ENCODE peak calls at places on chromosome 20, in seven cellular contexts. X is neural progenitor cell, B is MM.1S, P is A549, G is HCT116, K is fibroblast of lung, N is mesenchymal stem cell. M is an unnamed sample. For H3K4me1, the result is how much of the 10 kb centered on the place peaks cover.

GRCh38 chr20:43666376-43667328 is at the start of gene MYBL2:
- DNase-seq in X (peak), N (peak), B (peak), G (peak), P (peak), K (peak), M (peak)

GRCh38 chr20:16846011-16846410 is 97.9 kb downstream of the OTOR start:
- DNase-seq in G (no peak), X (no peak), K (peak), B (no peak), P (no peak), N (no peak), M (no peak)

GRCh38 chr20:35648836-35649235 is 15.9 kb downstream of the CPNE1 start:
- DNase-seq in B (no peak), N (no peak), P (no peak), G (no peak), X (no peak), K (no peak), M (peak)

GRCh38 chr20:23225407-23226060 is 125.1 kb upstream of the NXT1 start:
- DNase-seq in N (peak), X (no peak), P (peak), B (no peak), G (no peak), K (peak), M (no peak)

GRCh38 chr20:1334761-1335160 is 5.8 kb upstream of the SDCBP2 start:
- DNase-seq in P (no peak), K (no peak), B (no peak), N (peak), X (no peak), G (peak), M (no peak)

GRCh38 chr20:11814276-11814675 is 103.4 kb upstream of the BTBD3 start:
- DNase-seq in P (no peak), G (no peak), B (no peak), K (peak), X (no peak), N (peak), M (peak)

GRCh38 chr20:62953839-62954703 is 1.6 kb downstream of the SLC17A9 start:
- DNase-seq in X (peak), B (peak), P (no peak), K (peak), G (no peak), N (peak), M (no peak)

GRCh38 chr20:10909803-10910202 is 236.0 kb upstream of the JAG1 start:
- DNase-seq in K (no peak), G (no peak), B (no peak), X (no peak), N (no peak), P (no peak), M (no peak)

GRCh38 chr20:2006452-2007381 is 12.9 kb upstream of the PDYN start:
- DNase-seq in K (peak), P (no peak), N (peak), G (peak), X (peak), B (peak), M (peak)

GRCh38 chr20:37315293-37316110 is 26.0 kb downstream of the MANBAL start:
- DNase-seq in X (no peak), N (peak), K (peak), G (no peak), P (no peak), B (no peak), M (no peak)

GRCh38 chr20:37285664-37286374 is 3.6 kb upstream of the MANBAL start:
- DNase-seq in P (no peak), B (no peak), K (no peak), N (no peak), G (no peak), X (no peak), M (no peak)

GRCh38 chr20:25022680-25023079 is 30.1 kb upstream of the APMAP start:
- DNase-seq in K (no peak), G (no peak), X (no peak), P (no peak), B (no peak), N (no peak), M (peak)

GRCh38 chr20:5316188-5317158 is at the start of gene PROKR2:
- DNase-seq in N (peak), K (no peak), P (no peak), X (peak), G (no peak), B (no peak), M (no peak)

GRCh38 chr20:33318096-33318429 is 35.0 kb downstream of the BPIFB1 start:
- DNase-seq in K (no peak), B (no peak), G (no peak), X (no peak), N (no peak), P (no peak), M (no peak)

GRCh38 chr20:61765871-61766654 is 299.6 kb downstream of the TAF4 start:
- DNase-seq in P (no peak), G (no peak), K (no peak), N (no peak), X (peak), B (no peak), M (no peak)

GRCh38 chr20:17852323-17852722 is 116.3 kb downstream of the SNX5 start:
- DNase-seq in K (no peak), N (no peak), B (no peak), G (no peak), P (no peak), X (no peak), M (no peak)

GRCh38 chr20:62308102-62308822 is 5.5 kb downstream of the ADRM1 start:
- DNase-seq in X (no peak), K (no peak), B (no peak), P (no peak), G (no peak), N (no peak), M (no peak)

GRCh38 chr20:62703853-62704228 is 4.8 kb upstream of the NTSR1 start:
- DNase-seq in B (no peak), X (no peak), K (no peak), P (no peak), G (no peak), N (no peak), M (no peak)

GRCh38 chr20:1844723-1845523 is 50.3 kb upstream of the SIRPA start:
- DNase-seq in B (peak), G (no peak), K (peak), P (no peak), N (peak), X (no peak), M (no peak)

GRCh38 chr20:29408034-29408695 is 1849.3 kb upstream of the DEFB115 start:
- DNase-seq in G (no peak), B (no peak), X (no peak), N (peak), P (no peak), K (no peak), M (no peak)

GRCh38 chr20:13021205-13021970 is 12.6 kb downstream of the SPTLC3 start:
- DNase-seq in G (no peak), N (no peak), X (no peak), B (no peak), P (no peak), K (no peak), M (no peak)
- H3K4me1 ChIP-seq in G (under half), N (under half), X (under half), B (under half), P (under half), K (under half), M (half or more)

DNA sequence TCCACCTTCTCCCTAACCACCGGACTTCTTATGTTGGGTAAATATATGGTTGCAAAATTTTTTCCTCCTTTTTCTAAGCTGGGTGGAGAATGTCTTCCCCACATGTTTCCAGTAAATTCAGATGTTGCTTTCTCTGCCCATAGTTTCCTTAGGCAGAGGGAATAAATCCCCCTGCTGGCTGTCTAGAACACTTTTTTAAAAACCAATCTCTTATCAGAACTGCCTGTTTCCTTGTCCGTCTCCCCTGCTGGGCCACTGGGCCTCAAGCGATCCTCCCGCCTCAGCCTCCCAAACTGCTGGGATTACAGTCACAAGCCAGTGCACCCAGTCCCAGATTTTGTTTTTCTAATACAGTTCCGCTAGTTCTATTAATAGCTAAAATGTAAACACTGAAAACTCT is 9.9 kb upstream of the WFDC2 start:
- DNase-seq in P (peak), G (no peak), B (no peak), X (no peak), N (no peak), K (no peak), M (peak)
- H3K4me2 ChIP-seq in P (no peak), G (no peak), B (peak), X (no peak), N (no peak), K (no peak), M (no peak)

GRCh38 chr20:47249913-47250312 is 106.6 kb downstream of the ZMYND8 start:
- DNase-seq in B (no peak), X (no peak), P (no peak), K (no peak), N (no peak), G (no peak), M (no peak)

GRCh38 chr20:47248448-47248966 is 108.0 kb downstream of the ZMYND8 start:
- DNase-seq in G (no peak), B (no peak), P (no peak), X (no peak), N (no peak), K (no peak), M (no peak)

GRCh38 chr20:47251154-47252020 is 105.1 kb downstream of the ZMYND8 start:
- DNase-seq in G (no peak), K (no peak), N (no peak), B (no peak), P (no peak), X (no peak), M (no peak)

GRCh38 chr20:47247972-47248371 is 108.5 kb downstream of the ZMYND8 start:
- DNase-seq in G (no peak), X (no peak), B (no peak), P (no peak), K (no peak), N (no peak), M (no peak)

GRCh38 chr20:47250360-47250759 is 106.1 kb downstream of the ZMYND8 start:
- DNase-seq in N (no peak), G (no peak), X (no peak), K (no peak), P (no peak), B (no peak), M (no peak)
- H3K4me1 ChIP-seq in N (under half), G (under half), X (under half), K (under half), P (under half), B (under half), M (under half)

DNA sequence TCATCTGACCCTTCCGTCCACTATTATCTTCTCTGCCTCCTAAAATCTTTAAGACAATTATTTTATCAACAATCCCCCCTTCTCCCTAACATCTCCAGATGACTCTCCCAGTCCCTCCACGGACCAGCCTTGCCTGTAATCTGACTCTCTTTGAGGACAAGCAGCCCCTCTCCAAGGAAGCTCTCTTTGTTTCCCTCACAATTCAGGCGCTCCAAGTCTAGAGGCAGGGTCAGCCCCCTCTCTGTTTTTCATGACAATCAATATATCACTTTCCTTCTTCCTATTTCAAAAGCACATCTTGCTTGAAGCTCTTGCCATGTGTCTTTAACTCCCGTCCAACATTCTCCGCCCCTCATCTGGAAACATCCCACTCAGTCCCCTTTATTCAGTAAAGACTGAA is 393.3 kb upstream of the SULF2 start:
- DNase-seq in B (no peak), G (no peak), P (no peak), N (no peak), X (peak), K (no peak), M (no peak)
- H3K4me2 ChIP-seq in B (no peak), G (no peak), P (no peak), N (no peak), X (peak), K (no peak), M (no peak)

GRCh38 chr20:50746138-50746940 is 15.0 kb downstream of the PARD6B start:
- DNase-seq in B (no peak), N (no peak), X (no peak), G (no peak), K (peak), P (no peak), M (no peak)
- H3K4me1 ChIP-seq in B (under half), N (under half), X (under half), G (half or more), K (under half), P (half or more), M (half or more)

DNA sequence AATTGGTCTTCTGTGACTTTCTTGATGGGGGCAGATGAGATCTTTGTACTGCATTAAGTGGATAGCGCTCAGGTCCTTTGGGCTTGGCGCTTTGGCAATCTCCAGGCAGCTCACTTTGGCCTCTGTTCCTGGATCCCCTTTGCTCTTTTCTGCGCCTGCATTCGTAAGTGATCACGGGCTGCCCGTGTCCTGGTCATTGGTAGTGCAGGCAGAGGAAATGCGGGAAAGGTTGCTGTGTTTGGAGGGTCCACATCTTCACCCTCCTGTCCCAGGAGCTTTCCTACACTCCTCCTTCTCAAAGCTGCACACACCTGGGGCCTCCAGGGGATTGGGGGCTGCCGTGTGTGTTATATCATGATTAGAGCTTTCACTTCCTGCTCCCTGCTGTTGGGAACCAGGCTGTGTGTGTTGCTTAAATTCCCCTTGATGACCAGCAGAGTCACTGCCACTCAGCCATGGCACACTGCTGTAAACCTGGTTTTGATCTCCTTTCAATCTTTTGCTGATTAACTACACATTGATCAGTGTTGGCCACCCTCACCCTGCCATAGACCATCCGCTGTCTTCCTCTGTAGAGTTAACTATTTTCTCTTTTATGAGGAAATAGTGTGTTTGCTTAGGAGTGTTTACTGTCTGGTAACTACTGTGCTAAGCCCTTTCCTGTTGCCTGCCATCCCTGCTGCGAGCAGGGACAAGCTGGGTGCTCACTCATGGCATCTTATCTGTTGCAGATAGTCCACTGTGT is 13.0 kb upstream of the SNHG17 start:
- DNase-seq in B (no peak), G (no peak), K (no peak), N (no peak), P (no peak), X (no peak), M (no peak)
- H3K4me2 ChIP-seq in B (peak), G (peak), K (no peak), N (no peak), P (peak), X (peak), M (peak)